ENCODE peak calls at places on chromosome 4, in six cellular contexts. I, P, H, Q, E and F are unnamed samples.
A peak's percentile ranks its signal among the peaks of the same experiment; 100 is the strongest.

GRCh38 chr4:133186845-133187244 is 37.8 kb downstream of the PCDH10 start:
- DNase-seq in E (no peak), I (peak; percentile 80), H (no peak), Q (no peak), P (no peak), F (no peak)

GRCh38 chr4:185421366-185422124 is 4.2 kb downstream of the UFSP2 start:
- DNase-seq in I (peak; percentile 90), Q (no peak), P (no peak), E (no peak), H (no peak), F (no peak)

GRCh38 chr4:108852691-108853090 is 89.8 kb upstream of the ETNPPL start:
- DNase-seq in Q (no peak), H (no peak), P (no peak), I (peak; percentile 27), E (no peak), F (no peak)

GRCh38 chr4:138409670-138410069 is 167.5 kb upstream of the SLC7A11 start:
- DNase-seq in Q (no peak), I (no peak), P (no peak), H (no peak), E (no peak), F (no peak)

GRCh38 chr4:66872696-66873095 is 672.6 kb downstream of the CENPC start:
- DNase-seq in P (no peak), Q (no peak), I (no peak), E (no peak), H (no peak), F (no peak)

GRCh38 chr4:79408063-79408462 is at the start of gene GK2:
- DNase-seq in H (no peak), I (no peak), E (no peak), Q (no peak), P (no peak), F (no peak)

GRCh38 chr4:6281436-6282144 is 11.9 kb downstream of the WFS1 start:
- DNase-seq in E (peak; percentile 54), P (no peak), H (no peak), Q (no peak), I (no peak), F (no peak)

GRCh38 chr4:188262464-188262863 is 123.2 kb downstream of the TRIML1 start:
- DNase-seq in H (no peak), I (no peak), E (no peak), P (peak; percentile 75), Q (no peak), F (no peak)

GRCh38 chr4:46329118-46329976 is 60.6 kb downstream of the GABRA2 start:
- DNase-seq in P (no peak), E (no peak), Q (peak; percentile 18), H (peak; percentile 11), I (peak; percentile 1), F (no peak)

DNA sequence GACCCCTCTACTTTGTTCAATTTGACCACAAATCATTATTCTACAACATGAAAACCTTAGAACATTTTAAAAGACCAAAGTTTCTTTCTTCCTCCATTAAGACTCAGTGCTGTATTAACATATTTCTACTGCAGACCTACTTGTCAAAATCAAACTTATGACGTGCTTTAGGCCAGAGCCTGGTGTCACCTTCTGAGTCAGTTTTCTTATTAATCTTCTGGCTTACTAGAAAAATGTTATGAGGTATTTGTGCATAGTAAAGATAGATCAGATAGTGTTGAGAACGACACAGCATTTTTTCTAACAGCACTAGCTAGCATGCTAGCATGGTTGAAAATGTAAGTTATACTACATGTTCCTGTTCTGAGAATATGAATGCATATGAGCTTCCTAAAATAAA is 333.6 kb upstream of the FAM241A start:
- DNase-seq in E (no peak), P (no peak), H (no peak), Q (no peak), I (no peak), F (no peak)
- TF ChIP-seq CTCF in E (no peak), P (no peak), H (no peak), Q (no peak), I (no peak), F (no peak)

GRCh38 chr4:119302073-119302832 is 19.7 kb downstream of the FABP2 start:
- DNase-seq in I (no peak), H (no peak), P (no peak), E (no peak), Q (no peak), F (no peak)

GRCh38 chr4:119300072-119300387 is 21.9 kb downstream of the FABP2 start:
- DNase-seq in E (peak; percentile 54), H (no peak), I (peak; percentile 65), P (no peak), Q (peak; percentile 34), F (peak; percentile 27)

GRCh38 chr4:119297795-119298194 is 24.1 kb downstream of the FABP2 start:
- DNase-seq in P (no peak), E (no peak), H (no peak), I (no peak), Q (no peak), F (no peak)

GRCh38 chr4:119299221-119300071 is 22.5 kb downstream of the FABP2 start:
- DNase-seq in Q (no peak), E (no peak), I (peak; percentile 31), P (no peak), H (no peak), F (no peak)

DNA sequence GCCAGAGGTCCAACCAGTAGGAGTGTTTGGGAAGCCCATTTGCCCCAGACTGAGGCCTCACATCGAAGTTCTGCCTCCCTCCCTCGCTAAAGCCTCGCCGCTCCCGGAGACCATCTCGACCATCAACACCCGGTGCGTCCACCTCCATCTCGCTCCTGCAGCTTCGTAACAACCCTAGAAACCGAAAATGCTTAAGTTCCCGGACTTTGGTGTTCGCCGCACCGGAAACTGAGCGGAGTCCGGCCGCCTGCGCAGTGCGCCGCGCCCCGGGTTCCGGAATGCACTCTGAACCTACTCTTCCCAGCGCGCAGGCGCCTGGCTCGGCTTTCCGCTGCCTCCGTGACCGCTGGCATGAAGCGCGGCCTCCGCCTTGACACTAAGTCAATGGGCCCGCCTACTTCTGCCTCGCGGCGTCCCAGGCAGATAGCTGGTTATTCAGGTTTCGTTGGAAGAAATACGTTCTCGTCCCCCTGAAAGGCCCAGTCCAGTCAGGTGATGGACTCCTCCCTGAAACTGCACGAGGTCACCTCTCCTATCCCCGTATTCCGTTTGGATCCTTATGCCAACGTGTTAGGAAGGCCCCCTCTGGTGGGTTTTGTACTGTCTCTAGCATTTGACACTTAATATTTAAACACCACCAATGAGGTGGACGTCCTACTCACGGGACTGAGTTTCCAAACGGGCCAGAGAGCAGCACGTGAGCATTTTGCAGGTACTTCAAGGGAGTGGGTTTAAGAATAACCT is 21.4 kb downstream of the FABP2 start:
- DNase-seq in P (peak; percentile 96), I (peak; percentile 90), H (peak; percentile 90), Q (peak; percentile 93), E (peak; percentile 93), F (peak; percentile 82)
- TF ChIP-seq CTCF in P (peak; percentile 16), I (no peak), H (peak; percentile 36), Q (no peak), E (no peak), F (peak; percentile 18)

DNA sequence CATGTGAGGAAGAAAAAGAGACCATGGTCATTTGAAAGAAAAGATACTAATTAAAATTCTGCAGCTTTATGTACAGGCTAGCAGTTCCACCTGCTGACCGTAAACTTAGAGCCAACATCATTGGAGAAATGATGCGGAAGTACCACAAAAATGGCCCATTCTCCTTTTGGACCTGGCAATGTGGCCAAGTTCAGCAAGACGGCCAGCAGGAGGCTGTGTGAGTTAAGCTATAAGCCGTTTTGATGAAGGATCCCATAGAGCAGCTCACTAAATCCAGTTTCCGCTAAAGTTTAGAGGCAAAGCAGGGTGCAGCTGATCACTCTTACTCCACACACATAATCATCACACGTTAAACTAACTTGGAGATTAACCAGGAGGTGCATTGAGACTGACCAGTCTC is 133.8 kb downstream of the LDB2 start:
- DNase-seq in P (no peak), H (no peak), Q (peak; percentile 34), I (peak; percentile 52), E (no peak), F (no peak)
- TF ChIP-seq CTCF in P (peak; percentile 47), H (peak; percentile 58), Q (peak; percentile 57), I (peak; percentile 28), E (no peak), F (peak; percentile 23)

GRCh38 chr4:40837094-40837870 is 87.5 kb downstream of the NSUN7 start:
- DNase-seq in E (no peak), Q (no peak), H (no peak), I (no peak), P (no peak), F (no peak)

GRCh38 chr4:40840985-40841571 is 91.3 kb downstream of the NSUN7 start:
- DNase-seq in P (peak; percentile 88), H (peak; percentile 37), E (peak; percentile 35), I (peak; percentile 86), Q (peak; percentile 86), F (peak; percentile 67)

GRCh38 chr4:40840255-40840984 is 90.7 kb downstream of the NSUN7 start:
- DNase-seq in P (no peak), I (no peak), E (no peak), H (no peak), Q (no peak), F (no peak)

GRCh38 chr4:40842318-40842717 is 92.6 kb downstream of the NSUN7 start:
- DNase-seq in P (no peak), E (peak; percentile 52), I (peak; percentile 50), Q (no peak), H (no peak), F (no peak)

GRCh38 chr4:40838742-40839141 is 89.0 kb downstream of the NSUN7 start:
- DNase-seq in P (no peak), E (no peak), I (no peak), H (no peak), Q (no peak), F (no peak)
- TF ChIP-seq CTCF in P (no peak), E (no peak), I (no peak), H (peak; percentile 28), Q (no peak), F (no peak)

GRCh38 chr4:98928505-98929340 is at the start of gene EIF4E:
- DNase-seq in Q (peak; percentile 89), H (peak; percentile 93), I (peak; percentile 99), E (peak; percentile 94), P (peak; percentile 98), F (peak; percentile 91)
- TF ChIP-seq CTCF in Q (no peak), H (peak; percentile 44), I (no peak), E (peak; percentile 36), P (peak; percentile 23), F (no peak)

GRCh38 chr4:156983366-156983765 is 11.8 kb upstream of the PDGFC start:
- DNase-seq in P (no peak), H (no peak), Q (no peak), E (no peak), I (no peak), F (no peak)
- TF ChIP-seq CTCF in P (peak; percentile 50), H (peak; percentile 46), Q (peak; percentile 51), E (no peak), I (peak; percentile 37), F (no peak)

DNA sequence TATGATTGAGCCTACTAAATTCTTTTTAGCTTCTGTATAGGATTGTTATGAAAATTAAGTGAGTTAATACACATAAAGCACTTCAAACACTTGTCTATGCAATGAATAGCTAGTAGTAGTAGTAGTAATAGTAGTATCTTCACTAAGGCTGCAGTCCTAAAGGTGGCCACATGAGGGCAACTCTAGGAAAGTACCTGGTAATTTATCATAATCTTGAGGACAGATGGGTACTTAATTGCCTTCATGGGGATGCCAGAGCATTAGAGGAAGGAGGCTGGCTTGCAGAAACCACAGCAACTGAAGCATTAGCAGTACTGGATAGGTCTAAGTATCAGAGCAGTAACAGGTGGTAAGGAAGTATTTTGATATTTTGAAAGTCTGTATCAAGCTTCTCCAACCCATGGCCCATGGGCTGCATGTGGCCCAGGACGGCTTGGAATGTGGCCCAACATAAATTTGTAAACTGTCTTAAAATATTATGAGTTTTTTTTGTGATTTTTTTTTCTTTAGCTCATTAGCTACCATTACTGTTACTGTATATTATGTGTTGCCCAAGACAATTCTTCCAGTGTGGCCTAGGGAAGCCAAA is 17.3 kb downstream of the NIPAL1 start:
- DNase-seq in Q (peak; percentile 33), H (no peak), I (peak; percentile 7), P (no peak), E (no peak), F (no peak)
- TF ChIP-seq CTCF in Q (peak; percentile 81), H (peak; percentile 66), I (peak; percentile 42), P (peak; percentile 61), E (no peak), F (peak; percentile 55)

GRCh38 chr4:103091601-103092223 is 7.9 kb downstream of the BDH2 start:
- DNase-seq in E (no peak), H (peak; percentile 10), Q (peak; percentile 34), P (no peak), I (peak; percentile 56), F (no peak)
- TF ChIP-seq CTCF in E (peak; percentile 41), H (peak; percentile 69), Q (peak; percentile 33), P (peak; percentile 60), I (peak; percentile 66), F (peak; percentile 40)